ENCODE peak calls at places on chromosomes 6 and 20, in five cellular contexts. One of them, this sample, is unnamed.

GRCh38 chr20:6007529-6008103 is 46.2 kb downstream of the LRRN4 start:
- DNase-seq in HCEC 1CT: no peak
- DNase-seq in iris pigment epithelial cell: peak; percentile 16
- DNase-seq in naive thymus-derived CD8-positive, alpha-beta T cell: no peak
- DNase-seq in anterior cingulate cortex: no peak
- DNase-seq in this sample: no peak

GRCh38 chr20:56411759-56412472 is at the start of gene CASS4:
- DNase-seq in HCEC 1CT: no peak
- DNase-seq in iris pigment epithelial cell: peak; percentile 87
- DNase-seq in anterior cingulate cortex: no peak
- DNase-seq in naive thymus-derived CD8-positive, alpha-beta T cell: peak; percentile 36
- DNase-seq in this sample: peak; percentile 97

GRCh38 chr6:43937236-43938177 is 167.5 kb downstream of the VEGFA start:
- DNase-seq in HCEC 1CT: no peak
- DNase-seq in iris pigment epithelial cell: no peak
- DNase-seq in naive thymus-derived CD8-positive, alpha-beta T cell: no peak
- DNase-seq in anterior cingulate cortex: no peak
- DNase-seq in this sample: no peak

GRCh38 chr20:43681468-43681942 is 14.6 kb downstream of the MYBL2 start:
- DNase-seq in HCEC 1CT: peak; percentile 7
- DNase-seq in naive thymus-derived CD8-positive, alpha-beta T cell: no peak
- DNase-seq in anterior cingulate cortex: no peak
- DNase-seq in iris pigment epithelial cell: no peak
- DNase-seq in this sample: no peak

GRCh38 chr6:37106982-37107453 is 62.9 kb upstream of the PIM1 start:
- DNase-seq in naive thymus-derived CD8-positive, alpha-beta T cell: no peak
- DNase-seq in anterior cingulate cortex: no peak
- DNase-seq in iris pigment epithelial cell: no peak
- DNase-seq in HCEC 1CT: no peak
- DNase-seq in this sample: no peak

GRCh38 chr6:108872001-108872974 is 24.1 kb downstream of the ARMC2 start:
- DNase-seq in anterior cingulate cortex: peak; percentile 62
- DNase-seq in naive thymus-derived CD8-positive, alpha-beta T cell: peak; percentile 6
- DNase-seq in iris pigment epithelial cell: no peak
- DNase-seq in HCEC 1CT: no peak
- DNase-seq in this sample: no peak

GRCh38 chr20:39829255-39829654 is 859.8 kb downstream of the MAFB start:
- DNase-seq in iris pigment epithelial cell: no peak
- DNase-seq in HCEC 1CT: no peak
- DNase-seq in naive thymus-derived CD8-positive, alpha-beta T cell: no peak
- DNase-seq in anterior cingulate cortex: no peak
- DNase-seq in this sample: peak; percentile 35

GRCh38 chr20:35006009-35006408 is 50.3 kb downstream of the MYH7B start:
- DNase-seq in anterior cingulate cortex: no peak
- DNase-seq in HCEC 1CT: no peak
- DNase-seq in naive thymus-derived CD8-positive, alpha-beta T cell: no peak
- DNase-seq in iris pigment epithelial cell: no peak
- DNase-seq in this sample: no peak

GRCh38 chr6:42179956-42180335 is 6.8 kb downstream of the GUCA1A start:
- DNase-seq in iris pigment epithelial cell: no peak
- DNase-seq in naive thymus-derived CD8-positive, alpha-beta T cell: no peak
- DNase-seq in HCEC 1CT: no peak
- DNase-seq in anterior cingulate cortex: no peak
- DNase-seq in this sample: no peak

GRCh38 chr6:88177961-88178464 is 11.9 kb upstream of the CNR1 start:
- DNase-seq in anterior cingulate cortex: no peak
- DNase-seq in HCEC 1CT: no peak
- DNase-seq in naive thymus-derived CD8-positive, alpha-beta T cell: no peak
- DNase-seq in iris pigment epithelial cell: peak; percentile 53
- DNase-seq in this sample: peak; percentile 30

GRCh38 chr6:90187437-90188049 is 109.1 kb downstream of the BACH2 start:
- DNase-seq in naive thymus-derived CD8-positive, alpha-beta T cell: no peak
- DNase-seq in anterior cingulate cortex: no peak
- DNase-seq in HCEC 1CT: no peak
- DNase-seq in iris pigment epithelial cell: no peak
- DNase-seq in this sample: no peak

GRCh38 chr6:22364314-22364713 is 67.5 kb upstream of the PRL start:
- DNase-seq in naive thymus-derived CD8-positive, alpha-beta T cell: no peak
- DNase-seq in anterior cingulate cortex: no peak
- DNase-seq in HCEC 1CT: no peak
- DNase-seq in iris pigment epithelial cell: no peak
- DNase-seq in this sample: no peak

GRCh38 chr6:110768057-110768456 is 47.2 kb downstream of the CDK19 start:
- DNase-seq in HCEC 1CT: no peak
- DNase-seq in anterior cingulate cortex: no peak
- DNase-seq in iris pigment epithelial cell: no peak
- DNase-seq in naive thymus-derived CD8-positive, alpha-beta T cell: no peak
- DNase-seq in this sample: no peak

GRCh38 chr6:169146536-169146935 is 107.1 kb downstream of the THBS2 start:
- DNase-seq in HCEC 1CT: no peak
- DNase-seq in iris pigment epithelial cell: peak; percentile 43
- DNase-seq in naive thymus-derived CD8-positive, alpha-beta T cell: no peak
- DNase-seq in anterior cingulate cortex: no peak
- DNase-seq in this sample: peak; percentile 34

GRCh38 chr20:44615876-44616603 is 33.7 kb downstream of the PKIG start:
- DNase-seq in anterior cingulate cortex: peak; percentile 64
- DNase-seq in iris pigment epithelial cell: no peak
- DNase-seq in naive thymus-derived CD8-positive, alpha-beta T cell: no peak
- DNase-seq in HCEC 1CT: no peak
- DNase-seq in this sample: no peak

GRCh38 chr20:61950631-61951010 is 115.1 kb downstream of the TAF4 start:
- DNase-seq in iris pigment epithelial cell: no peak
- DNase-seq in HCEC 1CT: no peak
- DNase-seq in anterior cingulate cortex: no peak
- DNase-seq in naive thymus-derived CD8-positive, alpha-beta T cell: no peak
- DNase-seq in this sample: no peak

GRCh38 chr6:18387061-18387721 is at the start of gene RNF144B:
- DNase-seq in naive thymus-derived CD8-positive, alpha-beta T cell: peak; percentile 49
- DNase-seq in anterior cingulate cortex: peak; percentile 61
- DNase-seq in iris pigment epithelial cell: peak; percentile 85
- DNase-seq in HCEC 1CT: peak; percentile 81
- DNase-seq in this sample: peak; percentile 57

GRCh38 chr20:3797592-3798404 is 1.7 kb downstream of the CDC25B start:
- DNase-seq in HCEC 1CT: no peak
- DNase-seq in iris pigment epithelial cell: peak; percentile 63
- DNase-seq in naive thymus-derived CD8-positive, alpha-beta T cell: peak; percentile 31
- DNase-seq in anterior cingulate cortex: no peak
- DNase-seq in this sample: no peak

GRCh38 chr20:25246182-25246943 is 1.5 kb upstream of the PYGB start:
- DNase-seq in naive thymus-derived CD8-positive, alpha-beta T cell: no peak
- DNase-seq in HCEC 1CT: no peak
- DNase-seq in anterior cingulate cortex: no peak
- DNase-seq in iris pigment epithelial cell: no peak
- DNase-seq in this sample: no peak

GRCh38 chr20:58618694-58619540 is 32.2 kb upstream of the STX16 start:
- DNase-seq in naive thymus-derived CD8-positive, alpha-beta T cell: no peak
- DNase-seq in iris pigment epithelial cell: peak; percentile 82
- DNase-seq in anterior cingulate cortex: no peak
- DNase-seq in HCEC 1CT: no peak
- DNase-seq in this sample: peak; percentile 70

GRCh38 chr6:110325197-110325596 is 33.0 kb downstream of the METTL24 start:
- DNase-seq in HCEC 1CT: peak; percentile 49
- DNase-seq in iris pigment epithelial cell: peak; percentile 86
- DNase-seq in anterior cingulate cortex: no peak
- DNase-seq in naive thymus-derived CD8-positive, alpha-beta T cell: no peak
- DNase-seq in this sample: peak; percentile 73

GRCh38 chr6:100366419-100366818 is 98.3 kb downstream of the SIM1 start:
- DNase-seq in naive thymus-derived CD8-positive, alpha-beta T cell: no peak
- DNase-seq in HCEC 1CT: peak; percentile 93
- DNase-seq in iris pigment epithelial cell: peak; percentile 77
- DNase-seq in anterior cingulate cortex: no peak
- DNase-seq in this sample: peak; percentile 56

GRCh38 chr6:34867484-34867883 is 20.4 kb downstream of the TAF11 start:
- DNase-seq in anterior cingulate cortex: no peak
- DNase-seq in HCEC 1CT: peak; percentile 20
- DNase-seq in iris pigment epithelial cell: no peak
- DNase-seq in naive thymus-derived CD8-positive, alpha-beta T cell: no peak
- DNase-seq in this sample: peak; percentile 10

GRCh38 chr6:105292689-105293339 is 110.1 kb downstream of the PREP start:
- DNase-seq in iris pigment epithelial cell: no peak
- DNase-seq in naive thymus-derived CD8-positive, alpha-beta T cell: no peak
- DNase-seq in anterior cingulate cortex: no peak
- DNase-seq in HCEC 1CT: no peak
- DNase-seq in this sample: no peak

GRCh38 chr6:19415605-19416326 is 421.4 kb upstream of the ID4 start:
- DNase-seq in naive thymus-derived CD8-positive, alpha-beta T cell: no peak
- DNase-seq in HCEC 1CT: no peak
- DNase-seq in anterior cingulate cortex: no peak
- DNase-seq in iris pigment epithelial cell: peak; percentile 70
- DNase-seq in this sample: peak; percentile 63

GRCh38 chr20:23205656-23206055 is 119.5 kb upstream of the CD93 start:
- DNase-seq in naive thymus-derived CD8-positive, alpha-beta T cell: no peak
- DNase-seq in HCEC 1CT: no peak
- DNase-seq in iris pigment epithelial cell: peak; percentile 30
- DNase-seq in anterior cingulate cortex: peak; percentile 83
- DNase-seq in this sample: peak; percentile 74

GRCh38 chr6:84415068-84415467 is 187.6 kb upstream of the CEP162 start:
- DNase-seq in iris pigment epithelial cell: no peak
- DNase-seq in HCEC 1CT: no peak
- DNase-seq in anterior cingulate cortex: no peak
- DNase-seq in naive thymus-derived CD8-positive, alpha-beta T cell: no peak
- DNase-seq in this sample: no peak

GRCh38 chr6:11083956-11084355 is 9.7 kb upstream of the SMIM13 start:
- DNase-seq in iris pigment epithelial cell: no peak
- DNase-seq in naive thymus-derived CD8-positive, alpha-beta T cell: no peak
- DNase-seq in anterior cingulate cortex: no peak
- DNase-seq in HCEC 1CT: no peak
- DNase-seq in this sample: no peak

GRCh38 chr6:160139420-160139851 is 17.8 kb downstream of the SLC22A1 start:
- DNase-seq in naive thymus-derived CD8-positive, alpha-beta T cell: no peak
- DNase-seq in iris pigment epithelial cell: peak; percentile 90
- DNase-seq in HCEC 1CT: peak; percentile 82
- DNase-seq in anterior cingulate cortex: no peak
- DNase-seq in this sample: peak; percentile 90

GRCh38 chr6:151425561-151425960 is 26.4 kb downstream of the RMND1 start:
- DNase-seq in naive thymus-derived CD8-positive, alpha-beta T cell: no peak
- DNase-seq in anterior cingulate cortex: no peak
- DNase-seq in HCEC 1CT: no peak
- DNase-seq in iris pigment epithelial cell: no peak
- DNase-seq in this sample: no peak

GRCh38 chr20:43751167-43752050 is 24.6 kb upstream of the GTSF1L start:
- DNase-seq in naive thymus-derived CD8-positive, alpha-beta T cell: no peak
- DNase-seq in anterior cingulate cortex: no peak
- DNase-seq in iris pigment epithelial cell: peak; percentile 96
- DNase-seq in HCEC 1CT: peak; percentile 96
- DNase-seq in this sample: peak; percentile 75

GRCh38 chr6:44826277-44826676 is 438.8 kb downstream of the CDC5L start:
- DNase-seq in HCEC 1CT: no peak
- DNase-seq in naive thymus-derived CD8-positive, alpha-beta T cell: no peak
- DNase-seq in anterior cingulate cortex: no peak
- DNase-seq in iris pigment epithelial cell: no peak
- DNase-seq in this sample: no peak

GRCh38 chr6:29603930-29604329 is 19.0 kb downstream of the OR2H2 start:
- DNase-seq in naive thymus-derived CD8-positive, alpha-beta T cell: no peak
- DNase-seq in iris pigment epithelial cell: no peak
- DNase-seq in HCEC 1CT: no peak
- DNase-seq in anterior cingulate cortex: peak; percentile 38
- DNase-seq in this sample: no peak

GRCh38 chr6:165106261-165106660 is 203.1 kb downstream of the C6orf118 start:
- DNase-seq in anterior cingulate cortex: no peak
- DNase-seq in iris pigment epithelial cell: no peak
- DNase-seq in naive thymus-derived CD8-positive, alpha-beta T cell: no peak
- DNase-seq in HCEC 1CT: no peak
- DNase-seq in this sample: no peak

GRCh38 chr20:23655551-23656211 is 17.9 kb upstream of the CST3 start:
- DNase-seq in HCEC 1CT: no peak
- DNase-seq in naive thymus-derived CD8-positive, alpha-beta T cell: no peak
- DNase-seq in iris pigment epithelial cell: no peak
- DNase-seq in anterior cingulate cortex: peak; percentile 89
- DNase-seq in this sample: no peak

GRCh38 chr6:164401871-164402270 is 907.5 kb downstream of the C6orf118 start:
- DNase-seq in naive thymus-derived CD8-positive, alpha-beta T cell: no peak
- DNase-seq in anterior cingulate cortex: no peak
- DNase-seq in iris pigment epithelial cell: no peak
- DNase-seq in HCEC 1CT: no peak
- DNase-seq in this sample: no peak

GRCh38 chr20:49630396-49630951 is 62.5 kb upstream of the PTGIS start:
- DNase-seq in iris pigment epithelial cell: no peak
- DNase-seq in HCEC 1CT: no peak
- DNase-seq in naive thymus-derived CD8-positive, alpha-beta T cell: no peak
- DNase-seq in anterior cingulate cortex: no peak
- DNase-seq in this sample: no peak